ENCODE peak calls at places on chromosomes 3 and 15, in seven cellular contexts. M is dorsolateral prefrontal cortex, O is cardiac muscle cell, A is thoracic aorta, V is fibroblast of mammary gland, D is tibial artery, R is glutamatergic neuron. U is an unnamed sample.

GRCh38 chr15:60733196-60733595 is 254.3 kb upstream of the ICE2 start:
- DNase-seq in D (no peak), O (no peak), M (no peak), V (no peak), A (no peak), R (no peak), U (no peak)

GRCh38 chr15:99916668-99917223 is 183.5 kb upstream of the LYSMD4 start:
- DNase-seq in V (no peak), A (no peak), D (no peak), O (no peak), R (no peak), M (no peak), U (no peak)

GRCh38 chr3:151091685-151092352 is 6.4 kb downstream of the MED12L start:
- DNase-seq in R (no peak), D (no peak), O (no peak), V (peak; percentile 5), A (no peak), M (no peak), U (no peak)

GRCh38 chr15:80825361-80826030 is 46.3 kb downstream of the CEMIP start:
- DNase-seq in V (peak; percentile 4), R (no peak), D (no peak), O (no peak), M (peak; percentile 70), A (no peak), U (no peak)

GRCh38 chr15:69729167-69729748 is 276.6 kb downstream of the RPLP1 start:
- DNase-seq in O (peak; percentile 24), M (no peak), R (peak; percentile 56), D (no peak), A (no peak), V (peak; percentile 42), U (no peak)

GRCh38 chr3:37603722-37604121 is 258.0 kb upstream of the CTDSPL start:
- DNase-seq in D (no peak), R (no peak), A (no peak), O (no peak), M (no peak), V (no peak), U (no peak)

GRCh38 chr3:172159962-172160538 is 120.7 kb downstream of the FNDC3B start:
- DNase-seq in M (no peak), O (no peak), V (peak; percentile 58), R (no peak), A (peak; percentile 36), D (peak; percentile 76), U (no peak)

GRCh38 chr15:93852761-93853160 is 378.6 kb upstream of the MCTP2 start:
- DNase-seq in O (no peak), R (no peak), A (no peak), D (no peak), M (no peak), V (no peak), U (no peak)

GRCh38 chr15:78880242-78880533 is 7.5 kb downstream of the MORF4L1 start:
- DNase-seq in O (no peak), D (no peak), A (no peak), R (no peak), M (no peak), V (peak; percentile 84), U (no peak)

GRCh38 chr3:126873416-126873815 is 109.5 kb upstream of the PLXNA1 start:
- DNase-seq in D (no peak), O (no peak), R (no peak), M (no peak), A (no peak), V (no peak), U (no peak)

GRCh38 chr3:25830373-25831305 is 40.7 kb downstream of the OXSM start:
- DNase-seq in R (no peak), D (no peak), A (no peak), M (peak; percentile 36), O (no peak), V (no peak), U (no peak)

GRCh38 chr3:84141571-84141970 is 817.2 kb upstream of the CADM2 start:
- DNase-seq in A (no peak), O (no peak), V (no peak), M (no peak), D (no peak), R (no peak), U (no peak)

GRCh38 chr15:101153801-101154656 is 97.8 kb downstream of the CHSY1 start:
- DNase-seq in A (no peak), O (no peak), D (no peak), M (no peak), V (no peak), R (no peak), U (no peak)

GRCh38 chr3:14274999-14275961 is 96.7 kb downstream of the LSM3 start:
- DNase-seq in O (peak; percentile 42), M (no peak), R (no peak), D (no peak), V (peak; percentile 28), A (no peak), U (no peak)

GRCh38 chr3:69699183-69699582 is 40.1 kb upstream of the MITF start:
- DNase-seq in A (no peak), M (no peak), R (no peak), O (no peak), V (no peak), D (no peak), U (no peak)

GRCh38 chr15:66745530-66746230 is 43.6 kb downstream of the SMAD6 start:
- DNase-seq in D (no peak), M (no peak), V (no peak), A (no peak), O (no peak), R (no peak), U (no peak)

GRCh38 chr15:32824777-32825176 is 107.0 kb downstream of the GREM1 start:
- DNase-seq in O (no peak), A (no peak), M (no peak), V (peak; percentile 93), R (no peak), D (no peak), U (no peak)

GRCh38 chr15:29050870-29051269 is 165.1 kb downstream of the APBA2 start:
- DNase-seq in O (peak; percentile 30), A (no peak), M (no peak), V (no peak), R (no peak), D (no peak), U (no peak)

GRCh38 chr3:121724130-121724529 is 25.4 kb downstream of the GOLGB1 start:
- DNase-seq in O (no peak), A (no peak), R (no peak), M (no peak), V (no peak), D (no peak), U (no peak)

GRCh38 chr3:133910422-133910821 is 14.7 kb upstream of the RAB6B start:
- DNase-seq in M (no peak), A (no peak), V (no peak), R (no peak), D (no peak), O (no peak), U (no peak)
- TF ChIP-seq CTCF in M (no peak), A (no peak), V (peak; percentile 21), R (peak; percentile 39), D (no peak), O (peak; percentile 14), U (peak; percentile 41)

GRCh38 chr3:102471491-102471890 is 36.7 kb downstream of the ZPLD1 start:
- DNase-seq in A (no peak), O (no peak), V (no peak), M (no peak), R (no peak), D (no peak), U (no peak)

GRCh38 chr3:102460579-102460978 is 25.8 kb downstream of the ZPLD1 start:
- DNase-seq in V (peak; percentile 34), M (no peak), A (no peak), R (no peak), D (no peak), O (no peak), U (no peak)

GRCh38 chr3:102471001-102471400 is 36.2 kb downstream of the ZPLD1 start:
- DNase-seq in M (no peak), A (no peak), V (no peak), R (peak; percentile 27), D (no peak), O (no peak), U (no peak)

GRCh38 chr3:102464261-102464660 is 29.4 kb downstream of the ZPLD1 start:
- DNase-seq in A (no peak), M (no peak), O (no peak), V (no peak), R (no peak), D (no peak), U (no peak)

DNA sequence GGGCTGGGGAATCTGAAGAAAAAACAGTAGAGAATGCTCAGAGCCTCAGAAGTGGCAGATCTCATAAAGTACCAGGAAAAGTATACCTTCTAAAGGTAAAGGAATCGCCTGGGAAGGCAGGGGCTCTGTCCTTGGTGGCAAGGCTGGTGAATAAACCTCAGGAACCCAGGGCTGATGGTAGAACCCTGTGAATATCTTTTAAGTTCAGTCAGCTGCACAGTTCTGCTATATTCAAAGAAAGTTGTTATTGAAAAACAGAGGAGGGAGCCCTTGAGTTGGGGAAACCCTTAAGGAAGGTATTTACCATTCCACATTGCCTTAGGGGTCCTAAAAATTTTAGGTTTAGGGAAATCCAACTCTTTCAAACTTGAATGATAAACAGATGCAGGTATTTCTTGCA is 31.2 kb downstream of the ZPLD1 start:
- DNase-seq in D (no peak), V (no peak), A (no peak), O (peak; percentile 19), M (no peak), R (no peak), U (no peak)
- TF ChIP-seq CTCF in D (no peak), V (no peak), A (no peak), O (no peak), M (no peak), R (no peak), U (peak; percentile 9)

GRCh38 chr3:196558476-196558875 is 9.9 kb downstream of the WDR53 start:
- DNase-seq in V (no peak), R (no peak), M (no peak), A (no peak), O (no peak), D (no peak), U (no peak)
- TF ChIP-seq CTCF in V (no peak), R (no peak), M (no peak), A (no peak), O (no peak), D (no peak), U (no peak)

GRCh38 chr15:56869573-56869972 is 48.9 kb upstream of the TCF12 start:
- DNase-seq in O (peak; percentile 33), M (peak; percentile 12), A (no peak), R (peak; percentile 54), D (peak; percentile 45), V (peak; percentile 36), U (no peak)
- TF ChIP-seq CTCF in O (peak; percentile 52), M (peak; percentile 78), A (peak; percentile 50), R (peak; percentile 56), D (peak; percentile 60), V (peak; percentile 56), U (peak; percentile 50)

GRCh38 chr3:34277110-34277509 is 478.7 kb downstream of the PDCD6IP start:
- DNase-seq in R (no peak), D (no peak), V (no peak), O (no peak), M (no peak), A (no peak), U (no peak)
- TF ChIP-seq CTCF in R (no peak), D (no peak), V (no peak), O (no peak), M (no peak), A (no peak), U (no peak)

GRCh38 chr3:9826815-9827574 is 16.8 kb downstream of the RPUSD3 start:
- DNase-seq in A (no peak), V (peak; percentile 30), D (no peak), R (peak; percentile 36), M (no peak), O (no peak), U (no peak)
- TF ChIP-seq CTCF in A (no peak), V (peak; percentile 28), D (peak; percentile 7), R (peak; percentile 60), M (peak; percentile 23), O (no peak), U (peak; percentile 32)

U was measured in progenitor cell of endocrine pancreas.